ENCODE peak calls at places on chromosomes 3 and 15, in six cellular contexts. M, Z, R, I, Q and K are unnamed samples.

GRCh38 chr3:185280572-185281365 is 26.9 kb upstream of the EHHADH start:
- DNase-seq in M (peak), Z (no peak), R (peak), I (no peak), Q (peak), K (peak)

GRCh38 chr15:42107483-42107882 is 13.1 kb upstream of the PLA2G4D start:
- DNase-seq in M (peak), Z (no peak), R (no peak), I (peak), Q (no peak), K (no peak)

GRCh38 chr3:124759666-124760401 is 29.6 kb downstream of the UMPS start:
- DNase-seq in M (no peak), Z (no peak), R (no peak), I (no peak), Q (no peak), K (no peak)

GRCh38 chr15:38072007-38072506 is 137.6 kb downstream of the TMCO5A start:
- DNase-seq in M (no peak), Z (no peak), R (no peak), I (no peak), Q (no peak), K (no peak)

GRCh38 chr15:76285241-76285825 is 25.9 kb downstream of the ETFA start:
- DNase-seq in M (peak), Z (no peak), R (peak), I (no peak), Q (no peak), K (no peak)

GRCh38 chr15:49410660-49411059 is 12.4 kb upstream of the FGF7 start:
- DNase-seq in M (no peak), Z (no peak), R (no peak), I (no peak), Q (no peak), K (no peak)

GRCh38 chr3:175258763-175259162 is 399.6 kb downstream of the NAALADL2 start:
- DNase-seq in M (no peak), Z (no peak), R (no peak), I (no peak), Q (peak), K (no peak)

GRCh38 chr3:155946178-155946577 is 75.7 kb downstream of the GMPS start:
- DNase-seq in M (no peak), Z (no peak), R (peak), I (no peak), Q (peak), K (no peak)

GRCh38 chr15:51782357-51782896 is 31.0 kb downstream of the TMOD2 start:
- DNase-seq in M (peak), Z (no peak), R (no peak), I (no peak), Q (no peak), K (peak)